ENCODE peak calls at places on chromosomes 5 and 9, in six cellular contexts. H, Z, X, O, N and G are unnamed samples.

GRCh38 chr5:74166064-74166463 is 474.5 kb downstream of the ENC1 start:
- DNase-seq in X (no peak), O (no peak), N (no peak), H (no peak), Z (peak), G (no peak)

GRCh38 chr9:124174385-124174784 is 83.4 kb upstream of the NEK6 start:
- DNase-seq in H (no peak), Z (no peak), X (no peak), N (no peak), O (no peak), G (no peak)

GRCh38 chr9:16928179-16928945 is 57.9 kb upstream of the BNC2 start:
- DNase-seq in O (no peak), X (no peak), N (no peak), Z (peak), H (no peak), G (no peak)

GRCh38 chr5:79962580-79963222 is 28.4 kb downstream of the MTX3 start:
- DNase-seq in X (no peak), O (no peak), Z (peak), N (peak), H (no peak), G (no peak)

GRCh38 chr5:157924931-157925729 is 66.2 kb upstream of the CLINT1 start:
- DNase-seq in H (no peak), O (no peak), N (no peak), X (no peak), Z (no peak), G (no peak)

GRCh38 chr9:115261656-115262081 is 143.7 kb upstream of the TNC start:
- DNase-seq in O (no peak), X (no peak), Z (peak), H (no peak), N (no peak), G (no peak)

GRCh38 chr9:94086468-94086867 is 2.2 kb downstream of the PTPDC1 start:
- DNase-seq in N (no peak), H (no peak), X (no peak), Z (peak), O (no peak), G (no peak)

GRCh38 chr9:115018547-115019435 is 88.4 kb upstream of the TNFSF8 start:
- DNase-seq in H (no peak), N (no peak), Z (peak), X (no peak), O (no peak), G (no peak)

GRCh38 chr5:36692791-36693763 is 86.7 kb downstream of the SLC1A3 start:
- DNase-seq in N (peak), Z (peak), H (peak), O (peak), X (peak), G (peak)

GRCh38 chr5:143182901-143183820 is 220.3 kb downstream of the NR3C1 start:
- DNase-seq in N (no peak), X (no peak), Z (peak), H (peak), O (no peak), G (no peak)

GRCh38 chr9:83521017-83521810 is 17.0 kb downstream of the FRMD3 start:
- DNase-seq in N (no peak), O (no peak), H (no peak), Z (no peak), X (no peak), G (no peak)

GRCh38 chr9:113579270-113580040 is 115.9 kb downstream of the RGS3 start:
- DNase-seq in X (no peak), O (no peak), Z (peak), N (no peak), H (no peak), G (peak)

GRCh38 chr5:78527054-78527884 is 121.3 kb downstream of the LHFPL2 start:
- DNase-seq in O (peak), H (no peak), X (peak), N (peak), Z (peak), G (no peak)

DNA sequence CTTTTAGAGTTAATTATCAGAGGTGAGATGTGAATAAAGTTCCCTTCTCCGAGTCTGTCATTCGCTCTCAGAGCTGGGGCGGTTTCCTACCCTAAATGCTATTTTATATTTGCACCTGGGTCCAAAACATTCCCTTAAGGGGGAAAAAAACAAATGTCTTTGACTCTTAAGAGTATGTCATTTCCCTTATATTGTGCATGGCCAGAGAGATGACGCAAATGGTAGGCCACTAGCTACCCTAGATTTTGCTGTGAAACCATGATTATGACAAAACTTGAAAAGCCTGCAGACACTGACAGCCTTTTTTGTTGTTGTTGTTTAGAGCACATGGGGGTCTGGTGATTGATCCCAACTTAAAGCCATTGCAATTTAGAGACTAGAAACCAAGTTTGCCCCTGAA is 12.8 kb downstream of the DAB2 start:
- DNase-seq in Z (no peak), O (no peak), X (no peak), H (no peak), N (no peak), G (no peak)
- H3K27ac ChIP-seq in Z (no peak), O (no peak), X (no peak), H (no peak), N (no peak), G (no peak)

GRCh38 chr5:65506961-65507360 is 25.2 kb upstream of the ADAMTS6 start:
- DNase-seq in N (no peak), Z (peak), X (no peak), O (no peak), H (no peak), G (no peak)

GRCh38 chr5:65508978-65509377 is 27.3 kb upstream of the ADAMTS6 start:
- DNase-seq in X (no peak), Z (peak), N (no peak), H (no peak), O (no peak), G (no peak)

DNA sequence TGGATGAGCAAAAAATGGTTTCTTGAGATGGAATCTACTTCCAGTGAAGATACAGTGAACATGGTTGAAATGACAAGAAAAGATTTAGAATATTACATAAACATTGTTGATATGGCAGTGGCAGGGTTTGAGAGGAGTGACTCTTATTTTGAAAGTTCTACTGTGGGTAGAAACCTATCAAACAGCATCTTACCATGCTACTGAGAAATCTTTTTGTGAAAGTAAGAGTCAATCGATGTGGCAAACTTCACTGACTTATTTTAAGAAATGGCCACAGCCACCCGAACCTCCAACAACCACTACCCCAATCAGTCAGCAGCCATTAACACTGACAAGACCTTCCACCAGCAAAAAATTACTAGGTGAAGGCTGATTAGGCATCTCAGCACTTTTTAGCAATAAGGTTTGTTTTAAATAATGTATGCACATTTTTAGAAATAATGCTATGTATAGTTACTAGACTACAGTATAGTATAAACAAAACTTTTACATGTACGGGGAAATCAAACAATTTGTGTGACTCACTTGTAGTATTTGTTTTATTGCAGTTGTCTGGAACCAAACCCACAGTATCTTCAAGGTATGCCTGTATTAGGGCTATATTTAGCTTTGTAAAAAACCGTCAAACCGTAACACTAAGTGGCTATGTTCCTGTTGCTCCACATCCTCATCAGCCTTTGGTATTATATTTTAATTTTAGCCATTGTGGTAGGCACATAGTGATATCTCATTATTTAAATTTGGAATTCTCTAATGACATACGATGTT is 30.6 kb upstream of the ADAMTS6 start:
- DNase-seq in Z (peak), N (no peak), H (no peak), X (no peak), O (no peak), G (no peak)
- H3K4me2 ChIP-seq in Z (no peak), N (no peak), H (no peak), X (no peak), O (no peak), G (no peak)

GRCh38 chr5:13248236-13248635 is 696.3 kb downstream of the DNAH5 start:
- DNase-seq in H (no peak), X (no peak), N (no peak), O (no peak), Z (peak), G (no peak)

GRCh38 chr5:13244151-13244550 is 700.3 kb downstream of the DNAH5 start:
- DNase-seq in N (no peak), Z (no peak), H (no peak), X (no peak), O (no peak), G (no peak)

GRCh38 chr5:13249854-13250253 is 694.6 kb downstream of the DNAH5 start:
- DNase-seq in H (no peak), N (no peak), O (peak), X (no peak), Z (peak), G (no peak)

GRCh38 chr5:13250450-13251291 is 693.8 kb downstream of the DNAH5 start:
- DNase-seq in N (peak), X (peak), O (no peak), H (peak), Z (no peak), G (peak)

DNA sequence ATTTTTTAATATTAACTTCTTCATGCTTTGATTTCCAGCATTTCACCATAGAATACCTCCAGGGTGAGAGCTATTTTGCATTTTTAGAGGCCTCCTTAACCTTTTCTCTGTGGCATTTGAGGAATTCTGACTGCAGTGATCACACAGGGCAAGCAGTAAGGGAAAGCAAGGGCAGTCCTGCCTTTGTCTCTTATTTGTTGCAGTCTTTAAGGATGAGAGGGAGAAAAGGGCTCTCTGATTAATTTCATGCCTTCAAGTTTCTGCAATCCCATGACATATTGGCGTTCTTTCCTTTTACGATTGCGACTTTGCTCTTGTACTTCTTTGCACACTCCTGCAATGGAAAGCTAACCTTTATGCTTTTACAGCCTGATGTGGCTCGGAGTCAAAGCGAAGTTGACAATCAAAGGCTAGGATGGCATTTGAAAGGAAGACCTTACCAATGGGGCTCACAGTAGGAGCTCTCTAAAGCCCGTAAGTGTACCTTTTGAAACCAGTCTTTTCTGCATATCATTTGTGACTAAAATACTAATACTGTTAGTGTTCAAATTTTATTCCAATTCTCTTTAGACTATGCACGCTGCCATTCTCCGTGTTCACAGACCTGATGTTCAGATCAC is 698.4 kb downstream of the DNAH5 start:
- DNase-seq in O (no peak), Z (no peak), N (peak), X (no peak), H (no peak), G (no peak)
- H2AFZ ChIP-seq in O (no peak), Z (no peak), N (no peak), X (no peak), H (no peak), G (no peak)

DNA sequence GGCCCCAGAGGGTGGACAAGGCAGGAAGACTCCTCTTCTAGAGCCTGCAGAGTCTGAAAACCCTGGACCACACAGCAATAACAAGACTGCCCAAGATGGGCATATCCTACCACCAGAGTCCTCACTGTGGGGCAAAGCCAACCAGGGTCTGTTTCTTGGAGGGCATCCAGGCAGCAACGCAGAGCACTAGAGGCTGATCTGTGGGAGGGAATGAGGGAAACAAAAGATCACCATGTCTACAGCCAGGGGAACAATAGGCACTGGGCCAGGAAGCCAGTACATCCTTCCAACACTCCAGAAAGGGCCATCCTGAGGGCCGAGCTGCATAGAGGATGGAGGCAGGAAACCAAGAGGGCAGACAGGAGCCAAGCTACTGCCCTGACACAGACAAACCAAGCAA is 416.0 kb upstream of the IRX4 start:
- DNase-seq in N (peak), X (no peak), H (no peak), Z (no peak), O (no peak), G (no peak)
- H3K27ac ChIP-seq in N (no peak), X (no peak), H (no peak), Z (no peak), O (no peak), G (no peak)

GRCh38 chr9:109862452-109862851 is 82.5 kb downstream of the PALM2AKAP2 start:
- DNase-seq in N (no peak), O (no peak), H (no peak), Z (no peak), X (no peak), G (no peak)
- H3K4me2 ChIP-seq in N (no peak), O (no peak), H (no peak), Z (no peak), X (no peak), G (no peak)

GRCh38 chr5:172421020-172421419 is 33.3 kb downstream of the SH3PXD2B start:
- DNase-seq in Z (no peak), H (no peak), N (no peak), X (no peak), O (no peak), G (no peak)
- H2AFZ ChIP-seq in Z (no peak), H (no peak), N (no peak), X (no peak), O (no peak), G (no peak)